ENCODE peak calls at places on chromosomes 11 and 22, in nine cellular contexts. B is brain microvascular endothelial cell, N is sigmoid colon, M is left ventricle myocardium inferior, O is MCF 10A, Y is SK-N-SH, W is colonic mucosa, S is choroid plexus epithelial cell, V is foreskin keratinocyte. G is an unnamed sample.

GRCh38 chr11:69089258-69089657 is 40.5 kb downstream of the TPCN2 start:
- DNase-seq in S (peak; percentile 71), Y (no peak), M (peak; percentile 73), N (peak; percentile 82), W (no peak), O (peak; percentile 40), B (peak; percentile 75), V (no peak), G (no peak)

GRCh38 chr22:26979294-26979693 is 321.9 kb downstream of the MIAT start:
- DNase-seq in M (no peak), W (no peak), V (no peak), S (no peak), B (no peak), N (no peak), O (no peak), Y (no peak), G (no peak)

GRCh38 chr11:64245401-64245796 is 1.3 kb downstream of the PPP1R14B start:
- DNase-seq in O (peak; percentile 53), S (no peak), M (no peak), Y (no peak), V (no peak), W (no peak), B (no peak), N (peak; percentile 84), G (no peak)

GRCh38 chr22:50184004-50184461 is 1.7 kb upstream of the TRABD start:
- DNase-seq in M (peak; percentile 82), N (peak; percentile 89), Y (no peak), W (peak; percentile 76), V (no peak), O (peak; percentile 62), B (no peak), S (peak; percentile 69), G (no peak)

GRCh38 chr11:88494857-88495256 is 157.3 kb upstream of the CTSC start:
- DNase-seq in N (no peak), V (no peak), S (no peak), O (no peak), Y (no peak), B (no peak), W (no peak), M (no peak), G (no peak)

GRCh38 chr22:22410121-22410520 is 98.4 kb downstream of the ZNF280B start:
- DNase-seq in O (no peak), W (no peak), V (no peak), N (no peak), Y (no peak), S (no peak), M (peak; percentile 76), B (no peak), G (no peak)

GRCh38 chr11:97703815-97704214 is 1314.0 kb downstream of the JRKL start:
- DNase-seq in Y (no peak), O (no peak), V (no peak), S (no peak), N (no peak), M (no peak), W (no peak), B (no peak), G (no peak)

GRCh38 chr11:123216249-123216648 is 21.2 kb upstream of the CLMP start:
- DNase-seq in W (peak; percentile 60), Y (no peak), N (no peak), O (no peak), B (no peak), S (no peak), M (no peak), V (no peak), G (no peak)

GRCh38 chr22:29689872-29690213 is 30.0 kb upstream of the CABP7 start:
- DNase-seq in N (no peak), V (no peak), S (peak; percentile 71), M (peak; percentile 46), O (peak; percentile 50), B (peak; percentile 22), W (peak; percentile 71), Y (peak; percentile 79), G (peak; percentile 51)

GRCh38 chr22:30823015-30823370 is 128.3 kb downstream of the OSBP2 start:
- DNase-seq in V (no peak), N (no peak), M (no peak), W (no peak), Y (peak; percentile 74), S (peak; percentile 14), O (no peak), B (peak; percentile 26), G (no peak)
- TF ChIP-seq CTCF in V (no peak), N (no peak), M (no peak), W (no peak), Y (no peak), S (peak; percentile 17), O (no peak), B (peak; percentile 34), G (no peak)

DNA sequence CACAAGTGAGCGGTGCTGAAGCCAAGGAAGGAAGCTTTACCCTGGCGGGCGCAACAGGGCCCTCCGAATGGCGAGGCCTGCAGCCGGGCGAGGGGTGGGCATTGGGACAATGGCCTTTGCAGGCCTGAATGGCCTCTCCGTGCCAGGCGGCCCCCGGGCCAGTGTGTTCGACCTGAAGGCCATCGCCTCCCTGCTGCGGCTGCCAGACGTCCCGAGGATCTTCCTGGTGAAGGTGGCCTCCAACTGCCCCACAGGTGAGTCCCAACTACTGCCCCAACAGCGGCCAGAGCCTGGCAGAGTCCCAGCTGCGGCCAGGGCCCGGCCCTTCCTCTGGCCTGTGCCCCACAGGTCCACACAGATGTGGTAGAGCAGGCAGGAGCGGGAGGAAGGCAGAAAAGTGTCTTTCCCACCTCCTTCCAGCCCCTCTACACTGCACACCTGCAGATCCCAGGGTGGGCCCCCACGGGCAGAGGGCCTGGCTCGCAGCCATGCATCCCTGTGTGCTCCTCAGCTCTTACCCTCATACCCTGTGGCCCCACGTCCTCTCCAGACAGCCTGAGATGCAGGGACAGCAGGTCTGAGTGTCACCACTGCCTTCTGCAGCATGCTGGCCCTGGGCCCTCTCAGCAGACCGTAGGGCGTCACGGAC is 11.3 kb downstream of the PHLDA2 start:
- DNase-seq in Y (no peak), V (no peak), B (no peak), W (no peak), M (no peak), S (no peak), O (no peak), N (no peak), G (no peak)
- TF ChIP-seq CTCF in Y (no peak), V (no peak), B (no peak), W (no peak), M (no peak), S (no peak), O (no peak), N (no peak), G (no peak)

GRCh38 chr11:971731-972365 is 46.2 kb downstream of the AP2A2 start:
- DNase-seq in M (no peak), S (no peak), B (no peak), O (no peak), Y (no peak), W (no peak), N (no peak), V (no peak), G (no peak)

GRCh38 chr11:973237-973636 is 47.6 kb downstream of the AP2A2 start:
- DNase-seq in M (no peak), Y (no peak), V (no peak), O (no peak), N (no peak), W (no peak), B (no peak), S (no peak), G (no peak)

GRCh38 chr11:970319-970871 is 44.7 kb downstream of the AP2A2 start:
- DNase-seq in V (no peak), N (no peak), B (no peak), Y (no peak), O (no peak), S (no peak), M (no peak), W (no peak), G (no peak)

GRCh38 chr11:971092-971690 is 45.5 kb downstream of the AP2A2 start:
- DNase-seq in N (no peak), W (no peak), O (no peak), B (no peak), M (no peak), Y (no peak), V (no peak), S (no peak), G (no peak)

DNA sequence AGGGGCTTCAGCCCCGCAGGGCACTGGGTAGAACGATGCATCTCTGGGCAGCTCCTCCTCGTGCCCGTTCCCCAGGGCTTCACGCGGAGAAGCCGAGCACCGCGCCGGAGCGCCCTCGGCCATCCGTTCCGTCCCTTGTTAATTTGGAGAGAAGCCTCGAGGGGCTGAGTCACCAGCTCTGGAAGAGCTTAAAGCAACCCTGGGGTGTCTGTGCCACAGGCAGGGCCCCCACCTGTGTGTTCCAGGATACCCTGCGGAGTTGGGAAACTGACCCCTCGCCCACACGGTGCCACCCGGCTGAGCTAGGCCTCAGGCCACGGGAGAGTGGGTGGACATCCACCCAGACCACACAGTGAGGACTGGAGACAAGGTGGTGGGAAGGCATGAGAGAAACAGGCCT is 47.1 kb downstream of the AP2A2 start:
- DNase-seq in B (no peak), M (no peak), N (no peak), O (no peak), S (no peak), V (no peak), W (no peak), Y (no peak), G (no peak)
- TF ChIP-seq CTCF in B (no peak), M (no peak), N (no peak), O (no peak), S (no peak), V (no peak), W (no peak), Y (no peak), G (no peak)

GRCh38 chr11:9717040-9717357 is 53.1 kb downstream of the SWAP70 start:
- DNase-seq in Y (no peak), W (no peak), M (no peak), O (no peak), N (no peak), V (no peak), B (no peak), S (no peak), G (no peak)
- TF ChIP-seq CTCF in Y (no peak), W (no peak), M (no peak), O (no peak), N (no peak), V (no peak), B (no peak), S (no peak), G (no peak)

GRCh38 chr11:2555376-2555775 is 110.6 kb downstream of the KCNQ1 start:
- DNase-seq in B (no peak), M (no peak), N (peak; percentile 28), Y (no peak), O (no peak), V (no peak), W (no peak), S (no peak), G (no peak)

GRCh38 chr11:2552202-2552601 is 107.4 kb downstream of the KCNQ1 start:
- DNase-seq in W (no peak), Y (no peak), B (no peak), S (no peak), M (no peak), N (no peak), O (no peak), V (no peak), G (no peak)

GRCh38 chr11:2553198-2553597 is 108.4 kb downstream of the KCNQ1 start:
- DNase-seq in S (no peak), W (no peak), Y (no peak), N (no peak), V (no peak), B (no peak), M (no peak), O (no peak), G (no peak)

GRCh38 chr11:2554338-2555240 is 109.8 kb downstream of the KCNQ1 start:
- DNase-seq in V (no peak), Y (no peak), S (peak; percentile 17), N (peak; percentile 51), B (no peak), W (no peak), O (no peak), M (peak; percentile 11), G (no peak)

GRCh38 chr11:2553886-2554285 is 109.1 kb downstream of the KCNQ1 start:
- DNase-seq in O (peak; percentile 40), B (no peak), W (no peak), S (no peak), N (peak; percentile 37), V (no peak), Y (no peak), M (no peak), G (no peak)
- TF ChIP-seq CTCF in O (no peak), B (no peak), W (no peak), S (no peak), N (no peak), V (peak; percentile 8), Y (no peak), M (no peak), G (no peak)

G was measured in progenitor cell of endocrine pancreas.